ENCODE peak calls at places on chromosomes 11 and 22, in five cellular contexts. One of them, this sample, is unnamed. For H3K36me3, the result is how much of the 10 kb centered on the place peaks cover.

GRCh38 chr11:18633256-18634139 is 644 bp downstream of the SPTY2D1 start:
- DNase-seq in PC-3: no peak
- DNase-seq in neural progenitor cell: no peak
- DNase-seq in endodermal cell: peak
- DNase-seq in astrocyte: no peak
- DNase-seq in this sample: peak

GRCh38 chr11:119615003-119615878 is 113.8 kb downstream of the NECTIN1 start:
- DNase-seq in PC-3: peak
- DNase-seq in neural progenitor cell: no peak
- DNase-seq in endodermal cell: no peak
- DNase-seq in astrocyte: peak
- DNase-seq in this sample: no peak

GRCh38 chr11:10263929-10264328 is 30.1 kb downstream of the SBF2 start:
- DNase-seq in PC-3: peak
- DNase-seq in neural progenitor cell: no peak
- DNase-seq in endodermal cell: no peak
- DNase-seq in astrocyte: peak
- DNase-seq in this sample: no peak

GRCh38 chr11:4495487-4495886 is 13.0 kb downstream of the OR52K1 start:
- DNase-seq in PC-3: no peak
- DNase-seq in neural progenitor cell: no peak
- DNase-seq in endodermal cell: no peak
- DNase-seq in astrocyte: no peak
- DNase-seq in this sample: no peak

GRCh38 chr22:46918197-46918596 is 155.7 kb downstream of the TBC1D22A start:
- DNase-seq in PC-3: no peak
- DNase-seq in neural progenitor cell: no peak
- DNase-seq in endodermal cell: peak
- DNase-seq in astrocyte: no peak
- DNase-seq in this sample: no peak

GRCh38 chr11:131662310-131662709 is 291.9 kb downstream of the NTM start:
- DNase-seq in PC-3: no peak
- DNase-seq in neural progenitor cell: no peak
- DNase-seq in endodermal cell: peak
- DNase-seq in astrocyte: no peak
- DNase-seq in this sample: no peak

GRCh38 chr11:4607111-4607510 is 920 bp downstream of the TRIM68 start:
- DNase-seq in PC-3: no peak
- DNase-seq in neural progenitor cell: no peak
- DNase-seq in endodermal cell: no peak
- DNase-seq in astrocyte: peak
- DNase-seq in this sample: no peak

GRCh38 chr22:24758164-24758799 is 16.2 kb downstream of the PIWIL3 start:
- DNase-seq in PC-3: peak
- DNase-seq in neural progenitor cell: peak
- DNase-seq in endodermal cell: peak
- DNase-seq in astrocyte: peak
- DNase-seq in this sample: peak

GRCh38 chr22:45235101-45235777 is 5.5 kb downstream of the KIAA0930 start:
- DNase-seq in PC-3: no peak
- DNase-seq in neural progenitor cell: no peak
- DNase-seq in endodermal cell: no peak
- DNase-seq in astrocyte: no peak
- DNase-seq in this sample: peak

GRCh38 chr11:92226331-92227232 is 2.0 kb downstream of the FAT3 start:
- DNase-seq in PC-3: no peak
- DNase-seq in neural progenitor cell: peak
- DNase-seq in endodermal cell: peak
- DNase-seq in astrocyte: peak
- DNase-seq in this sample: no peak

GRCh38 chr11:35146074-35146521 is 7.1 kb downstream of the CD44 start:
- DNase-seq in PC-3: peak
- DNase-seq in neural progenitor cell: no peak
- DNase-seq in endodermal cell: no peak
- DNase-seq in astrocyte: no peak
- DNase-seq in this sample: no peak

GRCh38 chr22:39528080-39528661 is 4.4 kb downstream of the RPS19BP1 start:
- DNase-seq in PC-3: no peak
- DNase-seq in neural progenitor cell: no peak
- DNase-seq in endodermal cell: peak
- DNase-seq in astrocyte: no peak
- DNase-seq in this sample: peak

GRCh38 chr11:10669258-10670033 is 24.1 kb downstream of the IRAG1 start:
- DNase-seq in PC-3: peak
- DNase-seq in neural progenitor cell: no peak
- DNase-seq in endodermal cell: no peak
- DNase-seq in astrocyte: peak
- DNase-seq in this sample: no peak

GRCh38 chr22:27474711-27475547 is 326.6 kb downstream of the MN1 start:
- DNase-seq in PC-3: peak
- DNase-seq in neural progenitor cell: no peak
- DNase-seq in endodermal cell: peak
- DNase-seq in astrocyte: peak
- DNase-seq in this sample: no peak

GRCh38 chr11:44958165-44958564 is 7.5 kb upstream of the TP53I11 start:
- DNase-seq in PC-3: no peak
- DNase-seq in neural progenitor cell: no peak
- DNase-seq in endodermal cell: no peak
- DNase-seq in astrocyte: no peak
- DNase-seq in this sample: no peak

GRCh38 chr22:41656515-41656914 is 32.2 kb downstream of the SNU13 start:
- DNase-seq in PC-3: no peak
- DNase-seq in neural progenitor cell: no peak
- DNase-seq in endodermal cell: no peak
- DNase-seq in astrocyte: no peak
- DNase-seq in this sample: no peak

GRCh38 chr11:57348636-57349323 is 10.6 kb downstream of the P2RX3 start:
- DNase-seq in PC-3: no peak
- DNase-seq in neural progenitor cell: no peak
- DNase-seq in endodermal cell: no peak
- DNase-seq in astrocyte: no peak
- DNase-seq in this sample: no peak

GRCh38 chr11:113908107-113908506 is 3.5 kb downstream of the HTR3B start:
- DNase-seq in PC-3: no peak
- DNase-seq in neural progenitor cell: no peak
- DNase-seq in endodermal cell: peak
- DNase-seq in astrocyte: no peak
- DNase-seq in this sample: peak
- H3K9ac ChIP-seq in PC-3: no peak
- H3K9ac ChIP-seq in neural progenitor cell: no peak
- H3K9ac ChIP-seq in endodermal cell: no peak
- H3K9ac ChIP-seq in astrocyte: no peak
- H3K9ac ChIP-seq in this sample: peak

GRCh38 chr11:61019037-61019817 is 47.7 kb downstream of the CD6 start:
- DNase-seq in PC-3: no peak
- DNase-seq in neural progenitor cell: no peak
- DNase-seq in endodermal cell: no peak
- DNase-seq in astrocyte: no peak
- DNase-seq in this sample: no peak
- H3K36me3 ChIP-seq in PC-3: under half
- H3K36me3 ChIP-seq in neural progenitor cell: under half
- H3K36me3 ChIP-seq in endodermal cell: under half
- H3K36me3 ChIP-seq in astrocyte: under half
- H3K36me3 ChIP-seq in this sample: under half

GRCh38 chr11:117644403-117645155 is 152.4 kb downstream of the DSCAML1 start:
- DNase-seq in PC-3: no peak
- DNase-seq in neural progenitor cell: no peak
- DNase-seq in endodermal cell: no peak
- DNase-seq in astrocyte: no peak
- DNase-seq in this sample: no peak
- H3K9ac ChIP-seq in PC-3: no peak
- H3K9ac ChIP-seq in neural progenitor cell: no peak
- H3K9ac ChIP-seq in endodermal cell: no peak
- H3K9ac ChIP-seq in astrocyte: no peak
- H3K9ac ChIP-seq in this sample: no peak

GRCh38 chr11:86021390-86021789 is 47.5 kb downstream of the PICALM start:
- DNase-seq in PC-3: no peak
- DNase-seq in neural progenitor cell: no peak
- DNase-seq in endodermal cell: no peak
- DNase-seq in astrocyte: no peak
- DNase-seq in this sample: no peak
- H3K36me3 ChIP-seq in PC-3: under half
- H3K36me3 ChIP-seq in neural progenitor cell: under half
- H3K36me3 ChIP-seq in endodermal cell: half or more
- H3K36me3 ChIP-seq in astrocyte: under half
- H3K36me3 ChIP-seq in this sample: half or more

GRCh38 chr11:65310756-65311155 is 3.9 kb upstream of the CDC42EP2 start:
- DNase-seq in PC-3: no peak
- DNase-seq in neural progenitor cell: peak
- DNase-seq in endodermal cell: no peak
- DNase-seq in astrocyte: peak
- DNase-seq in this sample: no peak

GRCh38 chr11:65311197-65311631 is 3.5 kb upstream of the CDC42EP2 start:
- DNase-seq in PC-3: peak
- DNase-seq in neural progenitor cell: peak
- DNase-seq in endodermal cell: peak
- DNase-seq in astrocyte: no peak
- DNase-seq in this sample: no peak

GRCh38 chr11:65308281-65308891 is 6.3 kb upstream of the CDC42EP2 start:
- DNase-seq in PC-3: no peak
- DNase-seq in neural progenitor cell: no peak
- DNase-seq in endodermal cell: peak
- DNase-seq in astrocyte: no peak
- DNase-seq in this sample: no peak

GRCh38 chr11:65309006-65309405 is 5.7 kb upstream of the CDC42EP2 start:
- DNase-seq in PC-3: no peak
- DNase-seq in neural progenitor cell: no peak
- DNase-seq in endodermal cell: no peak
- DNase-seq in astrocyte: no peak
- DNase-seq in this sample: no peak

GRCh38 chr11:65310215-65310614 is 4.5 kb upstream of the CDC42EP2 start:
- DNase-seq in PC-3: no peak
- DNase-seq in neural progenitor cell: peak
- DNase-seq in endodermal cell: no peak
- DNase-seq in astrocyte: no peak
- DNase-seq in this sample: no peak
- H3K9ac ChIP-seq in PC-3: no peak
- H3K9ac ChIP-seq in neural progenitor cell: no peak
- H3K9ac ChIP-seq in endodermal cell: no peak
- H3K9ac ChIP-seq in astrocyte: no peak
- H3K9ac ChIP-seq in this sample: no peak

DNA sequence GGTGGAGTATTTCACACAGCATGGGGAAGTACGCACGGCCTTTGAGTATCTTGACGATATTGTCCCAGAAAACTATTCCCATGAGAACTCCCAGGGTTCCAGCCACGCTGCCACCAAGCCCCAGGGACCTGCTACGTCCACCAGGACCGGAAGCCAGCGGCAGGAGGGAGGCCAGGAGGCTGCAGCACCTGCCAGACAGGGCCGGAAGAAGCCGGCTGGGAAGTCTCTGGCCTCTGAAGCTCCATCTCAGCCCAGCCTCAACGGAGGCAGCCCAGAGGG is 32.6 kb downstream of the IGHMBP2 start:
- DNase-seq in PC-3: no peak
- DNase-seq in neural progenitor cell: no peak
- DNase-seq in endodermal cell: no peak
- DNase-seq in astrocyte: no peak
- DNase-seq in this sample: no peak
- H3K36me3 ChIP-seq in PC-3: under half
- H3K36me3 ChIP-seq in neural progenitor cell: under half
- H3K36me3 ChIP-seq in endodermal cell: under half
- H3K36me3 ChIP-seq in astrocyte: under half
- H3K36me3 ChIP-seq in this sample: under half

This sample was measured in Karpas-422.